ENCODE peak calls at places on chromosomes 12 and 14, in seven cellular contexts. One of them, this sample, is unnamed.
A peak's percentile ranks its signal among the peaks of the same experiment; 100 is the strongest.

GRCh38 chr14:51304956-51305355 is 64.9 kb downstream of the TMX1 start:
- DNase-seq in heart right ventricle: no peak
- DNase-seq in NCI-H2081: no peak
- DNase-seq in head of caudate nucleus: no peak
- DNase-seq in right lobe of liver: no peak
- DNase-seq in NCI-H1694: no peak
- DNase-seq in A172: peak; percentile 92
- DNase-seq in this sample: no peak

GRCh38 chr12:124992874-124993567 is 424 bp upstream of the BRI3BP start:
- DNase-seq in A172: peak; percentile 52
- DNase-seq in right lobe of liver: peak; percentile 68
- DNase-seq in heart right ventricle: no peak
- DNase-seq in NCI-H1694: no peak
- DNase-seq in head of caudate nucleus: peak; percentile 77
- DNase-seq in NCI-H2081: peak; percentile 92
- DNase-seq in this sample: no peak

GRCh38 chr14:56795284-56795622 is 15.0 kb downstream of the OTX2 start:
- DNase-seq in heart right ventricle: no peak
- DNase-seq in head of caudate nucleus: no peak
- DNase-seq in NCI-H1694: no peak
- DNase-seq in A172: no peak
- DNase-seq in NCI-H2081: no peak
- DNase-seq in right lobe of liver: no peak
- DNase-seq in this sample: no peak

GRCh38 chr14:100904307-100905019 is 941 bp upstream of the RTL1 start:
- DNase-seq in right lobe of liver: no peak
- DNase-seq in NCI-H2081: no peak
- DNase-seq in A172: no peak
- DNase-seq in heart right ventricle: no peak
- DNase-seq in head of caudate nucleus: no peak
- DNase-seq in NCI-H1694: peak; percentile 85
- DNase-seq in this sample: peak; percentile 52

GRCh38 chr14:60723218-60724079 is 702 bp downstream of the SIX4 start:
- DNase-seq in heart right ventricle: peak; percentile 20
- DNase-seq in NCI-H1694: no peak
- DNase-seq in head of caudate nucleus: no peak
- DNase-seq in NCI-H2081: peak; percentile 44
- DNase-seq in right lobe of liver: peak; percentile 48
- DNase-seq in A172: peak; percentile 6
- DNase-seq in this sample: peak; percentile 70

GRCh38 chr14:102786758-102787157 is 9.5 kb downstream of the TRAF3 start:
- DNase-seq in NCI-H1694: no peak
- DNase-seq in A172: no peak
- DNase-seq in head of caudate nucleus: no peak
- DNase-seq in NCI-H2081: no peak
- DNase-seq in heart right ventricle: no peak
- DNase-seq in right lobe of liver: no peak
- DNase-seq in this sample: no peak

GRCh38 chr14:90278199-90279175 is 22.1 kb downstream of the PSMC1 start:
- DNase-seq in A172: no peak
- DNase-seq in right lobe of liver: peak; percentile 72
- DNase-seq in heart right ventricle: no peak
- DNase-seq in NCI-H1694: no peak
- DNase-seq in NCI-H2081: no peak
- DNase-seq in head of caudate nucleus: no peak
- DNase-seq in this sample: no peak

GRCh38 chr12:12365931-12366431 is 9.1 kb downstream of the BORCS5 start:
- DNase-seq in NCI-H2081: peak; percentile 64
- DNase-seq in A172: no peak
- DNase-seq in right lobe of liver: no peak
- DNase-seq in heart right ventricle: no peak
- DNase-seq in head of caudate nucleus: peak; percentile 60
- DNase-seq in NCI-H1694: no peak
- DNase-seq in this sample: no peak

GRCh38 chr12:11765817-11766794 is 116.6 kb downstream of the ETV6 start:
- DNase-seq in heart right ventricle: peak; percentile 67
- DNase-seq in head of caudate nucleus: peak; percentile 65
- DNase-seq in right lobe of liver: peak; percentile 39
- DNase-seq in NCI-H1694: no peak
- DNase-seq in A172: peak; percentile 44
- DNase-seq in NCI-H2081: no peak
- DNase-seq in this sample: no peak

GRCh38 chr12:99918003-99918402 is 66.7 kb downstream of the ANKS1B start:
- DNase-seq in NCI-H2081: no peak
- DNase-seq in right lobe of liver: no peak
- DNase-seq in heart right ventricle: no peak
- DNase-seq in head of caudate nucleus: no peak
- DNase-seq in NCI-H1694: no peak
- DNase-seq in A172: no peak
- DNase-seq in this sample: no peak

GRCh38 chr14:33534636-33535035 is 416.2 kb downstream of the EGLN3 start:
- DNase-seq in A172: no peak
- DNase-seq in NCI-H2081: no peak
- DNase-seq in heart right ventricle: no peak
- DNase-seq in NCI-H1694: no peak
- DNase-seq in right lobe of liver: no peak
- DNase-seq in head of caudate nucleus: no peak
- DNase-seq in this sample: no peak

GRCh38 chr12:4030938-4031702 is 157.9 kb upstream of the PARP11 start:
- DNase-seq in heart right ventricle: peak; percentile 84
- DNase-seq in right lobe of liver: peak; percentile 86
- DNase-seq in NCI-H2081: peak; percentile 22
- DNase-seq in head of caudate nucleus: peak; percentile 85
- DNase-seq in A172: peak; percentile 82
- DNase-seq in NCI-H1694: no peak
- DNase-seq in this sample: peak; percentile 95